ENCODE peak calls at places on chromosomes 1 and 21, in eight cellular contexts. G is GM23338, B is OCI-LY7, N is hepatocyte, O is PC-3, K is MM.1S, Q is HCT116, I is SK-N-SH. D is an unnamed sample.

GRCh38 chr1:211420389-211420788 is 71.6 kb downstream of the RD3 start:
- DNase-seq in N (no peak), I (no peak), Q (no peak), B (no peak), G (no peak), O (peak), K (no peak), D (peak)

GRCh38 chr1:116847688-116848531 is 61.8 kb upstream of the PTGFRN start:
- DNase-seq in K (no peak), O (peak), B (no peak), G (no peak), I (no peak), Q (no peak), N (no peak), D (no peak)

GRCh38 chr1:8487249-8487648 is 169.3 kb downstream of the SLC45A1 start:
- DNase-seq in N (no peak), Q (no peak), I (no peak), B (no peak), K (no peak), O (no peak), G (no peak), D (no peak)

GRCh38 chr1:41672173-41672572 is 187.7 kb upstream of the EDN2 start:
- DNase-seq in K (no peak), G (no peak), Q (peak), I (no peak), B (no peak), N (peak), O (peak), D (no peak)

GRCh38 chr1:234776875-234777849 is 167.2 kb upstream of the IRF2BP2 start:
- DNase-seq in O (peak), N (peak), I (no peak), Q (no peak), B (no peak), K (no peak), G (no peak), D (peak)

GRCh38 chr1:48236716-48237470 is 14.4 kb downstream of the SLC5A9 start:
- DNase-seq in G (peak), K (peak), B (peak), O (peak), Q (peak), N (peak), I (peak), D (peak)

GRCh38 chr21:40845621-40846020 is 1.3 kb downstream of the DSCAM start:
- DNase-seq in K (no peak), O (peak), I (no peak), Q (no peak), B (no peak), N (no peak), G (no peak), D (no peak)

GRCh38 chr1:27872802-27873665 is 690 bp downstream of the THEMIS2 start:
- DNase-seq in N (no peak), B (no peak), I (peak), G (peak), Q (no peak), O (no peak), K (no peak), D (peak)

GRCh38 chr1:110188116-110188618 is 21.9 kb upstream of the KCNC4 start:
- DNase-seq in O (peak), K (no peak), G (no peak), N (no peak), Q (no peak), B (no peak), I (peak), D (no peak)

GRCh38 chr1:94936861-94937620 is 10.1 kb upstream of the CNN3 start:
- DNase-seq in O (no peak), B (no peak), N (no peak), Q (no peak), K (no peak), I (no peak), G (peak), D (no peak)

GRCh38 chr1:230827081-230827681 is 41.1 kb downstream of the C1orf198 start:
- DNase-seq in B (no peak), G (no peak), Q (no peak), N (no peak), O (peak), K (no peak), I (no peak), D (no peak)

GRCh38 chr1:167713330-167714081 is 8.3 kb upstream of the MPZL1 start:
- DNase-seq in I (peak), G (peak), N (peak), K (peak), B (peak), O (no peak), Q (no peak), D (peak)

GRCh38 chr1:30321216-30321910 is 402.0 kb downstream of the MATN1 start:
- DNase-seq in I (peak), O (no peak), B (no peak), N (no peak), Q (no peak), G (no peak), K (no peak), D (no peak)

GRCh38 chr21:39637971-39638628 is 25.4 kb downstream of the B3GALT5 start:
- DNase-seq in Q (no peak), N (no peak), G (no peak), B (no peak), K (no peak), I (no peak), O (no peak), D (no peak)

GRCh38 chr1:113949007-113949406 is 19.9 kb downstream of the HIPK1 start:
- DNase-seq in Q (no peak), B (no peak), G (peak), O (peak), K (no peak), N (no peak), I (peak), D (no peak)

GRCh38 chr1:78619029-78619428 is 1.2 kb upstream of the IFI44L start:
- DNase-seq in O (no peak), I (no peak), K (no peak), B (no peak), N (no peak), Q (no peak), G (no peak), D (no peak)

GRCh38 chr1:54459714-54460113 is 53.5 kb upstream of the SSBP3 start:
- DNase-seq in K (no peak), N (no peak), I (peak), B (no peak), O (no peak), Q (no peak), G (no peak), D (no peak)

GRCh38 chr1:80059940-80060339 is 1053.4 kb upstream of the ADGRL4 start:
- DNase-seq in B (no peak), I (no peak), G (no peak), N (no peak), O (peak), K (no peak), Q (no peak), D (no peak)

GRCh38 chr1:169148472-169149252 is 42.2 kb downstream of the ATP1B1 start:
- DNase-seq in G (no peak), I (no peak), K (no peak), O (no peak), B (no peak), N (peak), Q (no peak), D (no peak)

GRCh38 chr1:158124034-158124433 is 56.7 kb upstream of the CD1D start:
- DNase-seq in K (no peak), O (peak), B (no peak), I (no peak), N (no peak), Q (no peak), G (no peak), D (no peak)

GRCh38 chr1:232457607-232458006 is 172.3 kb downstream of the SIPA1L2 start:
- DNase-seq in I (no peak), G (no peak), B (peak), Q (no peak), K (peak), O (no peak), N (no peak), D (no peak)

GRCh38 chr1:111516008-111516535 is 12.6 kb upstream of the ADORA3 start:
- DNase-seq in I (no peak), O (no peak), G (peak), N (no peak), Q (no peak), K (no peak), B (peak), D (peak)

GRCh38 chr1:11499825-11500331 is 20.9 kb downstream of the DISP3 start:
- DNase-seq in B (no peak), I (peak), N (no peak), Q (no peak), G (peak), O (no peak), K (no peak), D (peak)

GRCh38 chr1:22710688-22711024 is at the start of gene EPHB2:
- DNase-seq in B (peak), I (peak), G (peak), K (no peak), Q (no peak), N (peak), O (peak), D (peak)

GRCh38 chr1:2175681-2176454 is 18.7 kb downstream of the FAAP20 start:
- DNase-seq in K (no peak), O (no peak), I (no peak), B (no peak), N (no peak), G (no peak), Q (no peak), D (no peak)

GRCh38 chr1:7549277-7549676 is 221.8 kb upstream of the VAMP3 start:
- DNase-seq in N (peak), G (no peak), O (peak), B (no peak), K (no peak), I (no peak), Q (peak), D (no peak)

GRCh38 chr1:208437416-208437815 is 193.2 kb upstream of the PLXNA2 start:
- DNase-seq in I (no peak), K (peak), Q (no peak), G (no peak), B (no peak), N (no peak), O (peak), D (no peak)

GRCh38 chr1:106526650-106527049 is 529.8 kb upstream of the PRMT6 start:
- DNase-seq in B (no peak), K (no peak), O (peak), N (no peak), I (no peak), G (no peak), Q (no peak), D (no peak)

GRCh38 chr1:238485906-238486219 is 595.1 kb upstream of the ZP4 start:
- DNase-seq in Q (no peak), O (peak), I (no peak), N (peak), G (peak), K (no peak), B (no peak), D (no peak)

GRCh38 chr1:1005774-1006304 is 5.9 kb upstream of the HES4 start:
- DNase-seq in Q (no peak), B (no peak), O (no peak), G (no peak), I (no peak), N (no peak), K (no peak), D (no peak)
- H3K4me2 ChIP-seq in Q (peak), B (no peak), O (peak), G (no peak), I (no peak), N (peak), K (no peak), D (peak)

DNA sequence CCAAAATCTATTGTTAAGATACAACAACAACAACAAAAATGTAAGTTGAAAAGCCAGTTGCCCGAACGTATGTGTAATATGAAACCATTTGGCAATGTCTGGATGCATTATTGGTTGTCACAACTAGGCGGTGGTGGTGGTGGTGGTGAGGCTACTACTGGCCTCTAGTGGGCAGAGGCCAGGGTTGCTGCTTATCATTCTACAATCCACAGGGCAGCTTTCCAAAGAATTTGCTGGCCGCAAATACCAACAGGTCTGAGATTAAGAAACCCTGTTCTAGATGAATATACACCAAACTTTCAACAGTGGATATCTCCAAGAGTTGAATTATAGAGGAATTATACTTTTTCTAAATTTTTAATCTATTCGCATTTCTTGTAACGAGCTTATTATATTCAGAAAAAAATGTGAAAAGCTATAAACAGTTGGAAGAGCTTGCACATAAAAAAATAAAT is 26.8 kb upstream of the ZNF697 start:
- DNase-seq in Q (peak), K (no peak), N (no peak), G (peak), I (no peak), B (no peak), O (peak), D (no peak)
- TF ChIP-seq EZH2phosphoT487 in Q (no peak), K (no peak), N (no peak), G (no peak), I (no peak), B (no peak), O (no peak), D (no peak)

GRCh38 chr1:246434335-246434734 is 72.7 kb downstream of the SMYD3 start:
- DNase-seq in Q (no peak), O (no peak), G (no peak), N (no peak), I (no peak), K (no peak), B (peak), D (no peak)

DNA sequence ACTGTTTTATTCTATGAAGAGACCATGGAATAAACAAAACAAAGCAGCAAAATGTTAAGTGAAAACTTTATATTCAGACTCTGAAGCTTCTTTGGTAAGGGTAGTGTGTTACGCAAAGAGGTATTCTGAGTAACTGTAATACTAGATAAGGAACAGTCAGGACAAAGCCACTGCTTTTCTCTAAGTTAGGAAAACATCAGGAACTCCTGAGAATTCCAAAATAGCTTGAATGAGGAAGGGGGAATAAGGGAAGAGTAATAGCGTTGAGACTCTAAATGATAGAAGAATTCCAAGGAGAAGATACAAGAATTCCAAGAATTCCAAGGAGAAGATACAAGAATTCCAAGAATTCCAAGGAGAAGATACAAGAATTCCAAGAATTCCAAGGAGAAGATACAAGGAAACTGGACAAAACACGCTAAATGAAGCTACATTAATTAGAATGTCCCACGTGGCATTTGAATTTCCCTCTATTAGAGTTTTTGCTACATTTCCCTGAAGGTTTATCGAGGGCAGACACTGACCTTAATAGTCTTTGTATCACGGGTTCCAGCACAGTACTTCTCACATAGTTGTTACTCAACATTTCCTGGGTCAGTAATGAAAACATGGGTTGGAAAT is 71.5 kb downstream of the SMYD3 start:
- DNase-seq in N (no peak), I (no peak), Q (no peak), O (no peak), B (no peak), K (no peak), G (peak), D (peak)
- H3K4me2 ChIP-seq in N (no peak), I (no peak), Q (peak), O (no peak), B (no peak), K (no peak), G (peak), D (no peak)

GRCh38 chr1:205750683-205751651 is 985 bp upstream of the NUCKS1 start:
- DNase-seq in N (peak), O (no peak), B (no peak), G (peak), K (no peak), Q (peak), I (no peak), D (peak)

GRCh38 chr1:205749826-205750682 is at the start of gene NUCKS1:
- DNase-seq in I (peak), K (peak), Q (peak), N (peak), B (peak), G (peak), O (peak), D (peak)

GRCh38 chr1:205746757-205747412 is 3.1 kb downstream of the NUCKS1 start:
- DNase-seq in B (no peak), N (no peak), I (no peak), O (no peak), Q (no peak), G (no peak), K (no peak), D (no peak)

GRCh38 chr1:205749094-205749825 is 722 bp downstream of the NUCKS1 start:
- DNase-seq in K (peak), N (peak), B (peak), Q (peak), G (peak), O (peak), I (peak), D (peak)

DNA sequence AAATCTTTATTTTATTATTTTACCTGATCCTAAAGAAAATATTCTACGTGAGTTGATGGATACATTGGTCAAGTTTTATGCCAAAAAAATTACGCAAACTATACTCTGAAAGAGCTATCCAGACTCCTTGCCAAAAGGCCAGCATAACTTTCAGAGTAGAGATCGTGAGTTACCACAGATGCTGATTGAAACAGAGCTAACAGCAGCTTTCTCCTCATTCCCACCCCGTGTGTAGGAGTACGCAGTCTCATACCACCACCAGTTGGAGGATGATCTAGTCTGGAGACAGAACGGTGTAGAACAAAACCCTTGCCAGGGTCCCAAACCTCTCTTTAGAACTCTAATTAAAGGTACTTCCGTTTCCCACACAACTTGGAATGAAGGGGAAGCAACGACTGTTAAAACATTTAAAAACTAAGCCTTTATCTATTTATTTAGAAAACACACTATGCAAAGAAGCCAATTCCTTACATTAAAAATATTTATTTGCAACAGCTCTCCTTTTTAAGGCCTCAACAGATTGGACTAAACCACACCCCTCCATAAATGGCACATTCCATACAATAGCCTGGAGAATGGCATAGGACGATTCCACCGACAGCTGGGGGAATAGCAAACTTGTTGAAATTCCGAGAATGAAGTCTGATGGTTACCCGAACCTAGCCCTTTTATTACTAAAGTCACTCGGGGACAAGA is 1.4 kb downstream of the NUCKS1 start:
- DNase-seq in K (peak), N (peak), O (peak), Q (no peak), G (peak), B (peak), I (peak), D (peak)
- TF ChIP-seq EZH2phosphoT487 in K (no peak), N (no peak), O (no peak), Q (no peak), G (no peak), B (no peak), I (no peak), D (no peak)

DNA sequence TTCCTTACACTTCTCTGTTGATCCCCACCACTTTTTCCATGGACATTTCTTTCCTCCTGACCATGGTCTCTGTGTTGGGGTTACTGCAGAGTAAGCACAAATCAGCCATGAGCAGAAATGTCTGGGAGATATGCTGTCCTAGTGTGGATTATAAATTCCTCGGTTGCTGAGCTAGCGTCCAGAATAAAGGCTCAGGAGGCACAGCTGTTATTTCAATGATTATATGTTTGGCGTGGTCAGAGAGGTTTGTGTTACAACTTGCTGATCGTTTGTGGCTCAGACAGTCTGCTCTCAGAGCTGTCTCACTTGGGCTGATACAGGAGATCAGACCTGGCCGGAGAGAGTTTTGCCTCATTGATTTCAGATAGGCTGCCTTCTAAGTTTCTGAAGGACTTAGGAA is 37.5 kb upstream of the LAMC2 start:
- DNase-seq in Q (no peak), K (no peak), N (peak), I (no peak), B (no peak), G (no peak), O (no peak), D (no peak)
- H3K4me2 ChIP-seq in Q (no peak), K (no peak), N (peak), I (no peak), B (no peak), G (no peak), O (no peak), D (no peak)